ENCODE peak calls at places on chromosomes 1 and 21, in six cellular contexts. S is GM12892; E is germinal center; U is left cardiac atrium; T is iPS DF 6.9; B is activated naive CD4-positive, alpha-beta T cell. M is an unnamed sample.

GRCh38 chr1:197813741-197814140 is 38.5 kb upstream of the DENND1B start:
- DNase-seq in E (no peak), T (no peak), U (no peak), S (no peak), B (no peak), M (no peak)

GRCh38 chr1:2348346-2349275 is 42.7 kb downstream of the MORN1 start:
- DNase-seq in U (no peak), E (no peak), T (no peak), S (no peak), B (no peak), M (no peak)

GRCh38 chr1:39833121-39833520 is 44.5 kb upstream of the BMP8B start:
- DNase-seq in S (no peak), U (no peak), B (no peak), E (no peak), T (no peak), M (no peak)

GRCh38 chr1:243849089-243850012 is 692 bp downstream of the AKT3 start:
- DNase-seq in U (peak), E (peak), T (no peak), S (peak), B (peak), M (peak)

GRCh38 chr21:16079830-16080229 is 350.0 kb downstream of the USP25 start:
- DNase-seq in T (no peak), U (no peak), B (no peak), E (no peak), S (no peak), M (no peak)

GRCh38 chr1:233606813-233607212 is 7.1 kb upstream of the KCNK1 start:
- DNase-seq in U (no peak), T (no peak), E (no peak), S (no peak), B (no peak), M (no peak)

GRCh38 chr1:30670195-30671060 is 53.0 kb downstream of the MATN1 start:
- DNase-seq in S (no peak), U (no peak), E (no peak), T (no peak), B (no peak), M (no peak)

GRCh38 chr21:43829161-43829560 is 35.9 kb upstream of the AGPAT3 start:
- DNase-seq in T (no peak), E (no peak), B (no peak), U (no peak), S (no peak), M (no peak)

GRCh38 chr1:229557913-229558414 is 543 bp downstream of the ABCB10 start:
- DNase-seq in S (peak), T (no peak), B (peak), U (peak), E (peak), M (peak)

GRCh38 chr1:31584869-31585735 is 8.8 kb downstream of the TINAGL1 start:
- DNase-seq in U (no peak), T (no peak), B (no peak), S (no peak), E (no peak), M (no peak)

GRCh38 chr1:39639333-39640130 is at the start of gene HEYL:
- DNase-seq in T (no peak), U (peak), B (peak), S (peak), E (peak), M (peak)

GRCh38 chr1:150194381-150195031 is 41.4 kb downstream of the ANP32E start:
- DNase-seq in B (no peak), S (no peak), E (no peak), U (no peak), T (no peak), M (no peak)

GRCh38 chr1:3138623-3139151 is 69.7 kb downstream of the PRDM16 start:
- DNase-seq in B (no peak), T (no peak), E (no peak), U (no peak), S (no peak), M (no peak)

GRCh38 chr21:38797470-38797869 is 8.3 kb upstream of the ETS2 start:
- DNase-seq in B (no peak), S (no peak), E (no peak), U (no peak), T (no peak), M (no peak)

GRCh38 chr21:42145569-42146250 is 73.2 kb upstream of the ABCG1 start:
- DNase-seq in S (peak), B (peak), T (peak), U (peak), E (peak), M (peak)

GRCh38 chr1:206503591-206504362 is 3.6 kb upstream of the RASSF5 start:
- DNase-seq in T (no peak), B (no peak), U (peak), S (no peak), E (no peak), M (no peak)

GRCh38 chr1:15727866-15728534 is 8.1 kb upstream of the SLC25A34 start:
- DNase-seq in S (no peak), B (no peak), U (no peak), T (no peak), E (no peak), M (no peak)

GRCh38 chr1:201905234-201905890 is 16.7 kb downstream of the SHISA4 start:
- DNase-seq in E (no peak), U (no peak), B (no peak), S (no peak), T (no peak), M (no peak)

GRCh38 chr21:45786660-45787059 is 143.1 kb downstream of the PCBP3 start:
- DNase-seq in T (no peak), S (no peak), E (no peak), U (no peak), B (no peak), M (no peak)

GRCh38 chr1:63461661-63462230 is 61.3 kb downstream of the ITGB3BP start:
- DNase-seq in E (no peak), S (no peak), U (no peak), T (no peak), B (no peak), M (no peak)

GRCh38 chr21:43712268-43712942 is 6.5 kb upstream of the PDXK start:
- DNase-seq in E (no peak), B (no peak), U (no peak), S (no peak), T (no peak), M (no peak)

GRCh38 chr1:47527653-47528272 is 89.9 kb downstream of the FOXD2 start:
- DNase-seq in U (no peak), B (no peak), S (no peak), T (no peak), E (no peak), M (no peak)

GRCh38 chr1:184811439-184812111 is 56.9 kb upstream of the EDEM3 start:
- DNase-seq in U (peak), B (no peak), S (no peak), E (no peak), T (no peak), M (no peak)

GRCh38 chr1:9400425-9401079 is 107.9 kb downstream of the SPSB1 start:
- DNase-seq in U (no peak), E (no peak), T (no peak), B (peak), S (no peak), M (no peak)

GRCh38 chr1:100394286-100394685 is 42.0 kb downstream of the CDC14A start:
- DNase-seq in B (no peak), T (no peak), U (no peak), E (no peak), S (no peak), M (no peak)

GRCh38 chr1:109969430-109969829 is 15.1 kb upstream of the AHCYL1 start:
- DNase-seq in E (no peak), T (no peak), B (no peak), S (no peak), U (no peak), M (no peak)

GRCh38 chr1:160053548-160054365 is 16.2 kb downstream of the KCNJ10 start:
- DNase-seq in U (no peak), S (no peak), B (no peak), E (no peak), T (no peak), M (no peak)

GRCh38 chr21:30408782-30409494 is 13.1 kb downstream of the KRTAP13-1 start:
- DNase-seq in S (no peak), B (no peak), U (peak), T (peak), E (no peak), M (no peak)

GRCh38 chr1:159091547-159092397 is 15.2 kb upstream of the AIM2 start:
- DNase-seq in U (no peak), T (no peak), B (no peak), E (no peak), S (no peak), M (no peak)

GRCh38 chr1:15708486-15709137 is 24.5 kb downstream of the PLEKHM2 start:
- DNase-seq in S (no peak), U (no peak), T (no peak), B (no peak), E (no peak), M (no peak)

GRCh38 chr1:162678439-162678838 is 46.2 kb downstream of the DDR2 start:
- DNase-seq in T (no peak), B (no peak), U (no peak), E (no peak), S (no peak), M (no peak)

GRCh38 chr1:3250624-3251023 is 181.6 kb downstream of the PRDM16 start:
- DNase-seq in E (no peak), U (no peak), T (no peak), B (no peak), S (no peak), M (no peak)

GRCh38 chr1:91809267-91809666 is 76.7 kb downstream of the TGFBR3 start:
- DNase-seq in T (no peak), E (no peak), B (no peak), U (no peak), S (no peak), M (no peak)

GRCh38 chr1:223230161-223230881 is 87.3 kb upstream of the TLR5 start:
- DNase-seq in T (no peak), S (no peak), B (no peak), E (no peak), U (no peak), M (no peak)

GRCh38 chr1:205971082-205971481 is 27.8 kb upstream of the SLC26A9 start:
- DNase-seq in S (no peak), T (no peak), U (no peak), E (no peak), B (no peak), M (no peak)

GRCh38 chr1:152565115-152565514 is 1.5 kb downstream of the LCE3E start:
- DNase-seq in B (no peak), U (no peak), T (no peak), S (no peak), E (no peak), M (no peak)